ENCODE peak calls at places on chromosomes 5 and 9, in eight cellular contexts. X is GM12878, J is transverse colon, W is mesendoderm, T is lung, Z is mucosa of descending colon, B is aorta, H is sigmoid colon. F is an unnamed sample.

GRCh38 chr5:14726066-14726838 is 61.7 kb downstream of the OTULIN start:
- DNase-seq in T (no peak), J (no peak), W (peak; percentile 55), Z (no peak), X (no peak), B (no peak), H (no peak), F (no peak)

GRCh38 chr9:128254855-128255759 is 20.7 kb downstream of the GOLGA2 start:
- DNase-seq in J (peak; percentile 59), H (peak; percentile 79), W (peak; percentile 81), T (peak; percentile 62), Z (peak; percentile 78), X (no peak), B (peak; percentile 91), F (peak; percentile 85)

GRCh38 chr5:154820383-154820782 is 30.0 kb downstream of the FAXDC2 start:
- DNase-seq in Z (no peak), X (no peak), T (no peak), B (no peak), J (no peak), W (no peak), H (peak; percentile 33), F (peak; percentile 20)

GRCh38 chr9:129561594-129562281 is 59.2 kb downstream of the C9orf50 start:
- DNase-seq in B (no peak), W (no peak), J (no peak), X (no peak), H (peak; percentile 81), T (peak; percentile 60), Z (no peak), F (no peak)

GRCh38 chr5:145531038-145531734 is 304.0 kb downstream of the PRELID2 start:
- DNase-seq in J (peak; percentile 58), B (no peak), W (no peak), Z (peak; percentile 65), T (no peak), X (no peak), H (no peak), F (no peak)

GRCh38 chr9:120689860-120690259 is 24.4 kb downstream of the MEGF9 start:
- DNase-seq in J (no peak), T (no peak), Z (no peak), B (no peak), W (no peak), H (no peak), X (no peak), F (no peak)

GRCh38 chr5:179118756-179119414 is 58.7 kb downstream of the ZNF354C start:
- DNase-seq in W (no peak), T (peak; percentile 1), B (peak; percentile 67), J (no peak), H (no peak), X (no peak), Z (no peak), F (peak; percentile 41)

GRCh38 chr9:83588256-83588655 is 34.7 kb upstream of the IDNK start:
- DNase-seq in J (no peak), Z (no peak), B (no peak), W (no peak), X (no peak), H (no peak), T (no peak), F (no peak)

GRCh38 chr5:134525687-134526482 is 415 bp downstream of the JADE2 start:
- DNase-seq in W (peak; percentile 94), J (peak; percentile 76), T (peak; percentile 79), H (peak; percentile 91), X (no peak), B (peak; percentile 89), Z (peak; percentile 80), F (peak; percentile 92)

GRCh38 chr9:96163141-96163540 is 138.8 kb downstream of the HSD17B3 start:
- DNase-seq in Z (no peak), B (no peak), X (no peak), T (no peak), H (peak; percentile 7), W (no peak), J (no peak), F (no peak)

GRCh38 chr5:122292357-122292756 is 19.7 kb upstream of the SNCAIP start:
- DNase-seq in Z (no peak), H (no peak), B (no peak), J (no peak), X (no peak), W (no peak), T (no peak), F (no peak)

GRCh38 chr5:146825033-146825432 is 53.5 kb downstream of the PPP2R2B start:
- DNase-seq in B (peak; percentile 79), W (peak; percentile 67), T (no peak), J (no peak), Z (peak; percentile 9), X (no peak), H (no peak), F (no peak)

GRCh38 chr5:169265888-169266287 is 35.1 kb downstream of the SLIT3 start:
- DNase-seq in T (no peak), W (peak; percentile 67), Z (no peak), J (no peak), X (no peak), H (no peak), B (no peak), F (no peak)

GRCh38 chr5:97094579-97095317 is 47.7 kb downstream of the LIX1 start:
- DNase-seq in H (no peak), B (no peak), Z (no peak), J (no peak), W (no peak), X (peak; percentile 86), T (no peak), F (no peak)

GRCh38 chr9:89749500-89750116 is 144.8 kb downstream of the GADD45G start:
- DNase-seq in X (no peak), J (no peak), Z (no peak), H (no peak), T (no peak), W (no peak), B (no peak), F (no peak)

GRCh38 chr5:93570294-93571110 is 10.5 kb downstream of the NR2F1-AS1 start:
- DNase-seq in H (no peak), J (no peak), T (no peak), B (no peak), Z (no peak), X (no peak), W (no peak), F (peak; percentile 76)

GRCh38 chr5:176633638-176634037 is 3.2 kb downstream of the EIF4E1B start:
- DNase-seq in J (no peak), Z (no peak), X (no peak), H (no peak), B (no peak), W (no peak), T (no peak), F (no peak)

DNA sequence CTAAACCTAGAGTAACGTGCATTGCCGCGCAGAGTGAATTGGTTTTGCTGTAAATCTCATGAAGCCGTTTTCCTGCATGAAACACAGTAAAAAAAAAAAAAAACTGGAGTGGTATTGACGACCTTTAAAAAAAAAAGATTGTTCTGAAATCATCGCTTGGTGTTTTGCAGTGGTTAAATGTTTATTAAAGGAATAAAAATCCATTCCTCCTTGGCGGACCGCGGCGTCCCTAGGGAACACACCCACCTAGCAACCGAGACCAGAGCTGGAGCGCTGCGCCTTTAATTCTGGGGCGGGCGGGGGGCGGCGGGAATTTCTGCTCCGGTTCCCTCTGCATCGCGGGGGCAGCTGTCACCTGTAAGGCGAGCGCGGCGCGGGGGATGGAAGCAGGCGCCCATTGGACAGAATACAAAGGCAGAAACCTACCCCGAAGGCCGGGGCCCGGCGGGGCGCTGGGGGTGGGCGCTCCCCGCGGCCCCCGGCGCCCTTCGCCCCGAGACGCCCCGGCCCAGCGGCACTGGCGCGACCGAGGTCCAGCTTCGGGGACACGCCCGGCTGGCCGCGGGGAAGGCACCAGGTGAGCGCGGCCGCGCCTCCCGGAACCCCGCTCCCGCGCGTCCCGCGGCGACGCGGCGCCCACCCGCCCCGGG is at the start of gene SOWAHA:
- DNase-seq in T (no peak), H (peak; percentile 56), Z (peak; percentile 76), B (no peak), W (no peak), X (no peak), J (peak; percentile 60), F (no peak)
- H3K4me3 ChIP-seq in T (peak within 1 kb of the TSS; percentile 24), H (peak within 1 kb of the TSS; percentile 11), Z (peak within 1 kb of the TSS; percentile 26), B (peak within 1 kb of the TSS; percentile 53), W (no peak within 1 kb of the TSS), X (peak within 1 kb of the TSS; percentile 41), J (peak within 1 kb of the TSS; percentile 37), F (peak within 1 kb of the TSS; percentile 31)

GRCh38 chr5:72392326-72392733 is 72.2 kb downstream of the PTCD2 start:
- DNase-seq in Z (no peak), X (no peak), T (no peak), W (no peak), B (no peak), H (no peak), J (no peak), F (no peak)
- H3K4me1 ChIP-seq in Z (no peaks in the 10 kb centered on the region), X (no peaks in the 10 kb centered on the region), T (peaks cover 8% of the 10 kb centered on the region), W (no peaks in the 10 kb centered on the region), B (peaks cover 2% of the 10 kb centered on the region), H (peaks cover 28% of the 10 kb centered on the region), J (peaks cover 6% of the 10 kb centered on the region), F (no peaks in the 10 kb centered on the region)

GRCh38 chr5:132424167-132424935 is 54.8 kb downstream of the SLC22A5 start:
- DNase-seq in H (peak; percentile 6), Z (no peak), B (no peak), W (no peak), T (no peak), J (no peak), X (no peak), F (no peak)

GRCh38 chr5:132427285-132428146 is 58.0 kb downstream of the SLC22A5 start:
- DNase-seq in T (peak; percentile 62), J (peak; percentile 80), W (peak; percentile 70), X (no peak), Z (peak; percentile 81), H (no peak), B (no peak), F (peak; percentile 85)

GRCh38 chr5:132426525-132427138 is 57.1 kb downstream of the SLC22A5 start:
- DNase-seq in H (peak; percentile 92), B (peak; percentile 92), T (peak; percentile 81), J (peak; percentile 86), X (no peak), Z (peak; percentile 73), W (peak; percentile 96), F (peak; percentile 95)

GRCh38 chr5:132425009-132425937 is 55.8 kb downstream of the SLC22A5 start:
- DNase-seq in H (peak; percentile 59), J (peak; percentile 54), Z (peak; percentile 29), T (no peak), B (no peak), X (peak; percentile 93), W (no peak), F (peak; percentile 80)

GRCh38 chr5:132425975-132426524 is 56.5 kb downstream of the SLC22A5 start:
- DNase-seq in Z (no peak), H (no peak), X (no peak), B (no peak), T (no peak), J (no peak), W (no peak), F (no peak)
- H3K4me3 ChIP-seq in Z (no peak overlapping the region), H (no peak overlapping the region), X (peak overlapping the region; percentile 49), B (no peak overlapping the region), T (no peak overlapping the region), J (no peak overlapping the region), W (no peak overlapping the region), F (peak overlapping the region; percentile 16)

DNA sequence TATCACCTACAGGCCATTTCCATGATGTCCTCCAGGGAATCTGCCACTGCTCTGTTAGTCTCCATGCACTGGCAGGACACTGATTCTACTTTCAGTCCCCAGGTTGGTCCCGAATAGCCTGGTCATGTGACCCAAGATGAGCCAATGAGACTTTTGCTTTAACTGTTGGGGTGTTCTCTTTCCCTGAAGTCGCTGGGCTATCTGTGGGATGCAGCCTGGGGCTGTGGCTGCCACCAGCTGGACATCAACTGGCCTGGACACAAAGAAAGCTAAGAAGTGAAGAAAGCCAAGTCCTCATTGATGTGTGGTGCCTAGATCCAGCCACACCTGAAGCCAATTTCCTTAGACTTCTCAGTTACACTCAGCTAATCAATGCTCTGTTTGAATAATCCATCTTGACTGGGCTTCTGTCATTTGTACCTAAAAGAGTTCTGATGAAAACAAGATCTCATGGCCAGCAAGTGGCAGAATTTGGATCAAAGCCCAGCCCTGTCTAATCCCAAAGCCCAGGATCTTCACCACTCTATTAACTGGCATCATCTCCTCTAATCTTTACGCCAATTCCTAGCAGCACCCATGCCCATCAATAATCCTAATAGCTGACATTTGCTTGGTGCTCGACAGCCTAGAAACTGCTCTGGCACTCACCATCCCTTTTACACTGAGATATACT is 37.1 kb downstream of the SH3PXD2B start:
- DNase-seq in J (no peak), W (no peak), H (peak; percentile 75), Z (no peak), T (no peak), X (no peak), B (peak; percentile 20), F (no peak)
- H3K4me1 ChIP-seq in J (peaks cover 79% of the 10 kb centered on the region), W (no peaks in the 10 kb centered on the region), H (peaks cover 82% of the 10 kb centered on the region), Z (peaks cover 35% of the 10 kb centered on the region), T (no peaks in the 10 kb centered on the region), X (peaks cover 7% of the 10 kb centered on the region), B (peaks cover 3% of the 10 kb centered on the region), F (no peaks in the 10 kb centered on the region)